ENCODE peak calls at places on chromosomes 7 and 10, in eight cellular contexts. G is stomach, Z is osteocyte, Y is thoracic aorta, B is A549, T is heart left ventricle, J is fibroblast of villous mesenchyme, A is mesothelial cell of epicardium. M is an unnamed sample.

GRCh38 chr7:29854257-29854938 is 48.1 kb downstream of the WIPF3 start:
- DNase-seq in Z (no peak), G (no peak), A (no peak), B (no peak), T (no peak), J (peak), Y (no peak), M (no peak)

GRCh38 chr10:132389631-132390454 is 7.2 kb upstream of the PWWP2B start:
- DNase-seq in Z (no peak), B (no peak), Y (no peak), A (peak), G (no peak), J (peak), T (no peak), M (no peak)

GRCh38 chr7:5774790-5775189 is 6.7 kb downstream of the RNF216 start:
- DNase-seq in B (no peak), G (no peak), Z (no peak), J (no peak), Y (no peak), A (no peak), T (no peak), M (no peak)

GRCh38 chr7:45661302-45661995 is 87.3 kb downstream of the ADCY1 start:
- DNase-seq in Y (no peak), B (no peak), J (no peak), G (peak), T (no peak), A (no peak), Z (peak), M (no peak)

GRCh38 chr7:33946094-33946699 is 40.9 kb downstream of the BMPER start:
- DNase-seq in T (no peak), A (no peak), J (no peak), B (no peak), G (no peak), Z (no peak), Y (no peak), M (no peak)

GRCh38 chr7:88391247-88391646 is 84.6 kb upstream of the STEAP4 start:
- DNase-seq in B (no peak), Z (no peak), J (no peak), Y (no peak), T (no peak), A (no peak), G (no peak), M (no peak)

GRCh38 chr10:52318822-52319464 is 4.9 kb downstream of the DKK1 start:
- DNase-seq in Z (no peak), J (peak), Y (no peak), T (no peak), A (no peak), G (no peak), B (peak), M (no peak)

GRCh38 chr10:69655868-69656555 is 26.0 kb downstream of the FAM241B start:
- DNase-seq in G (no peak), Y (no peak), A (no peak), Z (no peak), T (no peak), B (no peak), J (no peak), M (no peak)

GRCh38 chr10:74337330-74338016 is 186.5 kb downstream of the ADK start:
- DNase-seq in A (no peak), B (peak), Y (no peak), T (no peak), Z (no peak), J (no peak), G (no peak), M (no peak)

GRCh38 chr7:127551941-127552340 is 33.5 kb downstream of the GCC1 start:
- DNase-seq in G (no peak), J (no peak), B (no peak), T (no peak), Y (no peak), Z (no peak), A (no peak), M (no peak)

GRCh38 chr7:127546313-127546712 is 39.1 kb downstream of the GCC1 start:
- DNase-seq in J (no peak), B (no peak), Z (no peak), Y (no peak), T (no peak), G (no peak), A (no peak), M (no peak)

DNA sequence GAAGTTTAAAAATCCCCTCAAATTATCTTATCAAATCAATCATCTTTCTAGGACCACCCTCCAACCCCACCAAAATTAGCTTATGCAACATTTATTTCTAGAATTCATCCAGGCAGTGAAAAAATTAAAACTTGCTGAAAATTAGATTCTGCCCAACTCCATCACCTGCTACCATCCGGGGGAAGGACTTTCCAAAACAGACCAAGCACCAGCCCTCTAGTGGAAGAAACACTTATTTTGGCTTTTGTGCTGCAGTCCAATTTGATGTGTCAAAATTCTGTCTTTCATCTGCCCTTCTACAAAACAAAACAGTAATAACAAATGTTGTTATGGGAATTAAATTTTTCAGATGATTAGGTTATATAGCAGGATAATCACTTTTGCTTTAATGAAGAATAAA is 35.1 kb downstream of the GCC1 start:
- DNase-seq in T (no peak), Y (no peak), J (no peak), Z (no peak), A (no peak), G (no peak), B (peak), M (no peak)
- TF ChIP-seq CTCF in T (no peak), Y (no peak), J (peak), Z (peak), A (peak), G (no peak), B (no peak), M (no peak)

GRCh38 chr10:78203915-78204818 is 170.5 kb downstream of the RPS24 start:
- DNase-seq in G (no peak), A (no peak), B (peak), Y (no peak), Z (no peak), T (peak), J (no peak), M (no peak)

GRCh38 chr10:78200686-78201085 is 167.0 kb downstream of the RPS24 start:
- DNase-seq in Y (no peak), B (no peak), Z (no peak), J (no peak), A (no peak), G (no peak), T (no peak), M (no peak)

GRCh38 chr10:78205457-78205856 is 171.8 kb downstream of the RPS24 start:
- DNase-seq in Z (no peak), G (no peak), A (no peak), J (no peak), T (no peak), B (no peak), Y (no peak), M (no peak)

GRCh38 chr10:78199759-78200158 is 166.1 kb downstream of the RPS24 start:
- DNase-seq in A (no peak), Z (no peak), Y (no peak), B (no peak), J (no peak), G (no peak), T (no peak), M (no peak)

GRCh38 chr10:78202386-78202785 is 168.7 kb downstream of the RPS24 start:
- DNase-seq in Z (no peak), Y (no peak), B (no peak), T (no peak), J (no peak), G (no peak), A (no peak), M (no peak)
- TF ChIP-seq CTCF in Z (no peak), Y (no peak), B (no peak), T (no peak), J (no peak), G (no peak), A (no peak), M (no peak)

DNA sequence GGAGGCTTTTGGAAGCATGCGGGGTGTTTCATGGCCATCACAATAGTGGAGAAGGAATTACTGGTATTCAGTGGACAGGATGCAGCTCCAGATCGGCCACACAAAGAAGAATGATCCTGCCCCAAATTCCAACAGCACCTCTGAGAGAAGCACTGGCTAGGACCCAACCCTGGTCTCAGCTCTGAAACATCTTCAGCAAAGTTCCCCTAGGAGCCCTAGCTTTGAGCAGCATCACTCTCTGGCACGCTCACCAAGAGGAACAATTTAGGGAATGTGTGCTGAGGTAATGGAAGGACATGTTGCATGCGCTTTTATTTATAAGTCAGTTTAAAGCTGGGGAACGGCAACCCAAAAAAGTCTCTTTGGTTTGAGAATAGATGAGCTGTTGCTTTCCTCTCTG is 5.5 kb upstream of the OPN1SW start:
- DNase-seq in G (no peak), B (no peak), T (peak), A (no peak), J (no peak), Z (no peak), Y (no peak), M (no peak)
- TF ChIP-seq CTCF in G (no peak), B (no peak), T (no peak), A (no peak), J (no peak), Z (no peak), Y (no peak), M (no peak)

DNA sequence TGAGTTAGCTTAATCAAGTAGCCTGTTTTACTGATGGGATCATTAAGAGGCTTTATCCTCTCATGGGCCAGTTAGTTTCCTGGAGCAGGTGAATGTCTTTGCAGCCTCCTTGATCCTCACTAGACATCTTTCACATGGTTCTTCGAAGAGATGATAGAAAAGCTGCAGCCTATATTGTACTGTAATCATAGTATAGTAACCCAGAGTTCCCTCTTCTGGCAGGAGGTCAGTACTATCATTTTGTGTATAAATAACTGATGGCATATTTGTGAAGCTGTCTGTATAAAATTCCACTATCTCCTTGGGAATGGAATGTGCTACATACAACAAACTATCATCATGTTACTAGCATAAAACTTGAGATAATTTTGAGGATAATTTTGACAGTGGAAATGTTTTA is 123.8 kb upstream of the PRPS1L1 start:
- DNase-seq in Z (no peak), A (no peak), Y (no peak), J (no peak), T (no peak), G (no peak), B (peak), M (no peak)
- TF ChIP-seq CTCF in Z (peak), A (no peak), Y (no peak), J (no peak), T (no peak), G (no peak), B (no peak), M (no peak)

M was measured in omental fat pad.